ENCODE peak calls at places on chromosomes 12 and 14, in eight cellular contexts. O is heart left ventricle, H is stomach, Y is vagina, D is sigmoid colon, V is tibial nerve, R is A549, J is HCT116. L is an unnamed sample. For H3K9me3, the result is how much of the 10 kb centered on the place peaks cover.

GRCh38 chr12:65597527-65597926 is 226.8 kb upstream of the HMGA2 start:
- DNase-seq in H (no peak), V (no peak), O (no peak), J (no peak), Y (no peak), R (no peak), D (no peak), L (no peak)

GRCh38 chr14:35337557-35338255 is 45.5 kb downstream of the PSMA6 start:
- DNase-seq in O (no peak), V (no peak), J (no peak), R (peak), D (no peak), H (no peak), Y (no peak), L (no peak)

GRCh38 chr12:64010069-64010686 is 165.7 kb downstream of the SRGAP1 start:
- DNase-seq in V (no peak), R (peak), Y (no peak), H (no peak), D (no peak), J (no peak), O (no peak), L (no peak)

GRCh38 chr12:47811581-47812484 is 7.9 kb downstream of the HDAC7 start:
- DNase-seq in Y (no peak), O (peak), R (no peak), D (peak), V (peak), H (no peak), J (no peak), L (no peak)

GRCh38 chr14:47194051-47194450 is 481.4 kb downstream of the MDGA2 start:
- DNase-seq in V (no peak), J (no peak), D (no peak), R (no peak), H (no peak), O (no peak), Y (no peak), L (no peak)

GRCh38 chr12:42969357-42969756 is 379.8 kb upstream of the PRICKLE1 start:
- DNase-seq in H (no peak), Y (no peak), D (no peak), R (peak), V (peak), O (peak), J (no peak), L (no peak)

GRCh38 chr12:57175428-57176138 is 28.2 kb upstream of the LRP1-AS start:
- DNase-seq in Y (no peak), R (peak), J (peak), V (peak), D (peak), H (peak), O (peak), L (no peak)

GRCh38 chr14:100115726-100116125 is 43.7 kb downstream of the DEGS2 start:
- DNase-seq in V (no peak), D (no peak), Y (no peak), O (no peak), R (no peak), H (no peak), J (no peak), L (peak)

GRCh38 chr12:105092336-105092735 is 8.1 kb upstream of the ALDH1L2 start:
- DNase-seq in O (no peak), J (no peak), Y (no peak), H (no peak), R (no peak), V (no peak), D (no peak), L (no peak)

GRCh38 chr12:113936460-113936859 is 29.7 kb downstream of the RBM19 start:
- DNase-seq in J (no peak), O (no peak), D (no peak), Y (no peak), V (no peak), H (no peak), R (peak), L (no peak)

GRCh38 chr12:80129895-80130535 is 30.7 kb downstream of the OTOGL start:
- DNase-seq in H (no peak), O (no peak), V (no peak), J (no peak), D (no peak), Y (no peak), R (no peak), L (no peak)

GRCh38 chr12:64318605-64319004 is 72.0 kb downstream of the C12orf56 start:
- DNase-seq in D (no peak), O (no peak), H (no peak), V (no peak), Y (no peak), R (peak), J (no peak), L (no peak)

GRCh38 chr12:79012616-79013015 is 148.0 kb downstream of the SYT1 start:
- DNase-seq in R (no peak), V (no peak), H (no peak), O (no peak), D (no peak), J (no peak), Y (no peak), L (no peak)

GRCh38 chr14:99883866-99884650 is 90.8 kb downstream of the EML1 start:
- DNase-seq in D (no peak), H (no peak), Y (no peak), V (no peak), O (no peak), J (no peak), R (no peak), L (no peak)

GRCh38 chr14:101380512-101380911 is 180.8 kb upstream of the DIO3 start:
- DNase-seq in H (no peak), R (no peak), D (no peak), V (no peak), Y (peak), J (no peak), O (no peak), L (no peak)

GRCh38 chr12:2624543-2625266 is 170.1 kb upstream of the FKBP4 start:
- DNase-seq in Y (no peak), H (no peak), D (no peak), R (peak), O (no peak), V (no peak), J (peak), L (no peak)

GRCh38 chr12:57887631-57888406 is 41.3 kb upstream of the CTDSP2 start:
- DNase-seq in Y (no peak), R (no peak), O (peak), H (peak), V (no peak), D (no peak), J (no peak), L (no peak)

GRCh38 chr12:98701166-98701565 is 56.1 kb downstream of the APAF1 start:
- DNase-seq in J (no peak), V (no peak), R (no peak), H (no peak), Y (no peak), O (no peak), D (no peak), L (no peak)

GRCh38 chr14:99241314-99242035 is 30.5 kb downstream of the BCL11B start:
- DNase-seq in Y (no peak), V (no peak), D (no peak), O (no peak), H (no peak), R (no peak), J (no peak), L (no peak)

GRCh38 chr12:106123110-106123509 is 15.6 kb downstream of the NUAK1 start:
- DNase-seq in Y (no peak), O (no peak), H (no peak), R (no peak), J (no peak), V (no peak), D (no peak), L (no peak)

GRCh38 chr12:46389130-46389616 is 16.6 kb upstream of the SLC38A2 start:
- DNase-seq in O (no peak), D (no peak), Y (no peak), R (no peak), J (no peak), V (peak), H (no peak), L (no peak)

GRCh38 chr12:132621657-132622435 is 3.3 kb downstream of the P2RX2 start:
- DNase-seq in R (no peak), H (no peak), D (no peak), O (no peak), Y (no peak), J (no peak), V (no peak), L (no peak)
- TF ChIP-seq POLR2A in R (no peak), H (no peak), D (no peak), O (no peak), Y (no peak), J (no peak), V (no peak), L (no peak)

GRCh38 chr14:32134448-32135070 is 57.5 kb downstream of the ARHGAP5 start:
- DNase-seq in Y (no peak), H (no peak), D (no peak), J (no peak), O (no peak), V (no peak), R (peak), L (no peak)

GRCh38 chr14:32137313-32137712 is 60.2 kb downstream of the ARHGAP5 start:
- DNase-seq in J (no peak), V (no peak), H (no peak), O (no peak), D (no peak), Y (no peak), R (no peak), L (no peak)

GRCh38 chr14:32142754-32143437 is 58.9 kb upstream of the RNU6-7 start:
- DNase-seq in Y (no peak), V (no peak), O (no peak), R (no peak), D (no peak), H (no peak), J (no peak), L (no peak)

GRCh38 chr14:32136027-32136825 is 59.1 kb downstream of the ARHGAP5 start:
- DNase-seq in V (no peak), R (peak), J (no peak), H (no peak), D (no peak), Y (no peak), O (no peak), L (no peak)

DNA sequence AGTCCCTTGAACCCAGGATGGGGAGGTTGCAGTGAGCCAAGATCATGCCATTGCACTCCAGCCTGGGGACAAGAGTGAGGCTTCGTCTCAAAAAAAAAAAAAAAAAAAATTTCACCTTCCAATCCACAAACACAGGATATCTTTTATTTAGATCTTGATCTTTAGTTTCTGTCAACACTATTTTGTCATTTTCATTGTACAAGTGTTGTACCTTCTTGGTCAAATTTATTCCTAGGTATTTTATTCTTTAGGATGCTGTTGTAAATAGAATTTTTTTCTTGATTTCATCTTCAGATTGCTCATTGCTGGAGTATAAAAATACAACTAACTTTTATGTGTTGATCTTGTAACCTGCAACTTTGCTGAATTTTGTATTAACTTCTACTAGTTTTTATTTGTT is 60.8 kb downstream of the ARHGAP5 start:
- DNase-seq in O (no peak), Y (no peak), D (no peak), V (no peak), H (no peak), R (no peak), J (no peak), L (no peak)
- H3K9me3 ChIP-seq in O (under half), Y (under half), D (under half), V (under half), H (under half), R (under half), J (under half), L (under half)

GRCh38 chr12:122501489-122501989 is 807 bp upstream of the ZCCHC8 start:
- DNase-seq in J (no peak), R (no peak), Y (no peak), D (no peak), V (no peak), H (no peak), O (no peak), L (no peak)

GRCh38 chr12:122505419-122506051 is 4.8 kb upstream of the ZCCHC8 start:
- DNase-seq in R (no peak), Y (no peak), D (no peak), V (no peak), J (no peak), H (no peak), O (no peak), L (no peak)

GRCh38 chr12:122506393-122506938 is 5.7 kb upstream of the ZCCHC8 start:
- DNase-seq in O (no peak), Y (no peak), D (no peak), R (no peak), H (no peak), V (no peak), J (no peak), L (no peak)

GRCh38 chr12:122503147-122503751 is 2.5 kb upstream of the ZCCHC8 start:
- DNase-seq in O (no peak), Y (no peak), J (no peak), H (no peak), R (no peak), V (no peak), D (no peak), L (no peak)

GRCh38 chr12:122503783-122504590 is 3.3 kb upstream of the ZCCHC8 start:
- DNase-seq in J (no peak), Y (no peak), R (no peak), D (no peak), O (no peak), H (no peak), V (no peak), L (no peak)
- TF ChIP-seq POLR2A in J (no peak), Y (no peak), R (no peak), D (no peak), O (no peak), H (no peak), V (no peak), L (no peak)

DNA sequence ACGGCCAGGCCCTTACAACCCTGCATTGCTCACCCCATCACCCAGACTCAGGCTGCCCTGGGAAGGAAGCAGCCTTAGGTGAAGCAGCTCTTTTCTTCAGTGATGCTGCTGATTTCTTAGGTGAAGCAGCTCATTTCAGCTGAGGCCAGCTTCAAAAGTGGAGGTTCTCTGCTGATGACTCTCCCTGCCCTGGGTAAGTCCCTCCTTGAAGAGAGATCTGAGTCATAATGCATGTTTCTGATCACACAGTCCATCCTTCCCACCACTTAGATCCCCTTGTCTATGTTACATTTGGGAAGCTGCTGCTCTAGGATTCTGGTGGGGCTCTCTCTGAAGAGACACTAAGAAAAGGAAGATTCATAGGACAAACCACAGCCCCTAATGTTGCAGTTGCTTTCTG is 17.2 kb upstream of the ZNF140 start:
- DNase-seq in J (no peak), D (no peak), Y (no peak), R (no peak), H (no peak), V (no peak), O (no peak), L (no peak)
- H3K9me3 ChIP-seq in J (half or more), D (half or more), Y (half or more), R (half or more), H (half or more), V (half or more), O (half or more), L (half or more)